ENCODE peak calls at places on chromosomes 4 and X, in eight cellular contexts. One of them, this sample, is unnamed.

GRCh38 chr4:164935363-164935762 is 42.1 kb downstream of the TRIM61 start:
- DNase-seq in C1 segment of cervical spinal cord: no peak
- DNase-seq in stimulated activated CD4-positive, alpha-beta T cell treated with anti-CD3 and anti-CD28 coated beads, Interleukin-2, amount 100 ng/mL, for 24 hours: no peak
- DNase-seq in CD4-positive, alpha-beta T cell: no peak
- DNase-seq in stimulated activated CD8-positive, alpha-beta memory T cell treated with anti-CD3 and anti-CD28 coated beads, Interleukin-7, amount 100 ng/mL, for 24 hours: no peak
- DNase-seq in naive B cell: no peak
- DNase-seq in WTC11: peak
- DNase-seq in SIG-M5: no peak
- DNase-seq in this sample: no peak

GRCh38 chr4:17055788-17056187 is 157.3 kb upstream of the LDB2 start:
- DNase-seq in C1 segment of cervical spinal cord: no peak
- DNase-seq in stimulated activated CD4-positive, alpha-beta T cell treated with anti-CD3 and anti-CD28 coated beads, Interleukin-2, amount 100 ng/mL, for 24 hours: no peak
- DNase-seq in CD4-positive, alpha-beta T cell: no peak
- DNase-seq in stimulated activated CD8-positive, alpha-beta memory T cell treated with anti-CD3 and anti-CD28 coated beads, Interleukin-7, amount 100 ng/mL, for 24 hours: no peak
- DNase-seq in naive B cell: no peak
- DNase-seq in WTC11: no peak
- DNase-seq in SIG-M5: no peak
- DNase-seq in this sample: no peak

GRCh38 chrX:78532363-78532762 is 126.8 kb downstream of the RTL3 start:
- DNase-seq in C1 segment of cervical spinal cord: no peak
- DNase-seq in stimulated activated CD4-positive, alpha-beta T cell treated with anti-CD3 and anti-CD28 coated beads, Interleukin-2, amount 100 ng/mL, for 24 hours: no peak
- DNase-seq in CD4-positive, alpha-beta T cell: no peak
- DNase-seq in stimulated activated CD8-positive, alpha-beta memory T cell treated with anti-CD3 and anti-CD28 coated beads, Interleukin-7, amount 100 ng/mL, for 24 hours: no peak
- DNase-seq in naive B cell: no peak
- DNase-seq in WTC11: no peak
- DNase-seq in SIG-M5: no peak
- DNase-seq in this sample: no peak

GRCh38 chrX:96705905-96706304 is 21.3 kb downstream of the DIAPH2 start:
- DNase-seq in C1 segment of cervical spinal cord: no peak
- DNase-seq in stimulated activated CD4-positive, alpha-beta T cell treated with anti-CD3 and anti-CD28 coated beads, Interleukin-2, amount 100 ng/mL, for 24 hours: no peak
- DNase-seq in CD4-positive, alpha-beta T cell: no peak
- DNase-seq in stimulated activated CD8-positive, alpha-beta memory T cell treated with anti-CD3 and anti-CD28 coated beads, Interleukin-7, amount 100 ng/mL, for 24 hours: no peak
- DNase-seq in naive B cell: no peak
- DNase-seq in WTC11: no peak
- DNase-seq in SIG-M5: no peak
- DNase-seq in this sample: no peak

GRCh38 chr4:187019896-187020295 is 296.2 kb upstream of the FAT1 start:
- DNase-seq in C1 segment of cervical spinal cord: no peak
- DNase-seq in stimulated activated CD4-positive, alpha-beta T cell treated with anti-CD3 and anti-CD28 coated beads, Interleukin-2, amount 100 ng/mL, for 24 hours: no peak
- DNase-seq in CD4-positive, alpha-beta T cell: no peak
- DNase-seq in stimulated activated CD8-positive, alpha-beta memory T cell treated with anti-CD3 and anti-CD28 coated beads, Interleukin-7, amount 100 ng/mL, for 24 hours: no peak
- DNase-seq in naive B cell: no peak
- DNase-seq in WTC11: no peak
- DNase-seq in SIG-M5: no peak
- DNase-seq in this sample: no peak

GRCh38 chr4:10664408-10664807 is 20.2 kb downstream of the CLNK start:
- DNase-seq in C1 segment of cervical spinal cord: no peak
- DNase-seq in stimulated activated CD4-positive, alpha-beta T cell treated with anti-CD3 and anti-CD28 coated beads, Interleukin-2, amount 100 ng/mL, for 24 hours: no peak
- DNase-seq in CD4-positive, alpha-beta T cell: no peak
- DNase-seq in stimulated activated CD8-positive, alpha-beta memory T cell treated with anti-CD3 and anti-CD28 coated beads, Interleukin-7, amount 100 ng/mL, for 24 hours: no peak
- DNase-seq in naive B cell: no peak
- DNase-seq in WTC11: no peak
- DNase-seq in SIG-M5: no peak
- DNase-seq in this sample: no peak

GRCh38 chr4:41145571-41146078 is 68.7 kb downstream of the APBB2 start:
- DNase-seq in C1 segment of cervical spinal cord: no peak
- DNase-seq in stimulated activated CD4-positive, alpha-beta T cell treated with anti-CD3 and anti-CD28 coated beads, Interleukin-2, amount 100 ng/mL, for 24 hours: no peak
- DNase-seq in CD4-positive, alpha-beta T cell: no peak
- DNase-seq in stimulated activated CD8-positive, alpha-beta memory T cell treated with anti-CD3 and anti-CD28 coated beads, Interleukin-7, amount 100 ng/mL, for 24 hours: no peak
- DNase-seq in naive B cell: no peak
- DNase-seq in WTC11: no peak
- DNase-seq in SIG-M5: no peak
- DNase-seq in this sample: no peak

GRCh38 chr4:106312377-106312776 is 3.6 kb downstream of the TBCK start:
- DNase-seq in C1 segment of cervical spinal cord: no peak
- DNase-seq in stimulated activated CD4-positive, alpha-beta T cell treated with anti-CD3 and anti-CD28 coated beads, Interleukin-2, amount 100 ng/mL, for 24 hours: no peak
- DNase-seq in CD4-positive, alpha-beta T cell: no peak
- DNase-seq in stimulated activated CD8-positive, alpha-beta memory T cell treated with anti-CD3 and anti-CD28 coated beads, Interleukin-7, amount 100 ng/mL, for 24 hours: no peak
- DNase-seq in naive B cell: no peak
- DNase-seq in WTC11: no peak
- DNase-seq in SIG-M5: no peak
- DNase-seq in this sample: no peak

GRCh38 chr4:155403886-155404285 is 27.1 kb upstream of the MAP9 start:
- DNase-seq in C1 segment of cervical spinal cord: no peak
- DNase-seq in stimulated activated CD4-positive, alpha-beta T cell treated with anti-CD3 and anti-CD28 coated beads, Interleukin-2, amount 100 ng/mL, for 24 hours: no peak
- DNase-seq in CD4-positive, alpha-beta T cell: no peak
- DNase-seq in stimulated activated CD8-positive, alpha-beta memory T cell treated with anti-CD3 and anti-CD28 coated beads, Interleukin-7, amount 100 ng/mL, for 24 hours: no peak
- DNase-seq in naive B cell: no peak
- DNase-seq in WTC11: no peak
- DNase-seq in SIG-M5: no peak
- DNase-seq in this sample: no peak

This sample was measured in caudate nucleus.